ENCODE peak calls at places on chromosome X, in seven cellular contexts. Y, L, X, G, H, I and Z are unnamed samples.

GRCh38 chrX:13085533-13085932 is 41.1 kb upstream of the FAM9C start:
- DNase-seq in X (no peak), Y (no peak), G (peak), H (no peak), L (no peak), I (no peak), Z (no peak)

GRCh38 chrX:19728915-19729314 is 158.5 kb downstream of the SH3KBP1 start:
- DNase-seq in Y (no peak), L (no peak), H (no peak), X (no peak), I (no peak), G (no peak), Z (no peak)

GRCh38 chrX:134249231-134249630 is 12.2 kb downstream of the CCDC160 start:
- DNase-seq in H (no peak), X (no peak), I (no peak), G (no peak), L (no peak), Y (no peak), Z (no peak)

GRCh38 chrX:108199691-108200090 is 108.1 kb downstream of the ATG4A start:
- DNase-seq in X (peak), H (no peak), G (no peak), Y (no peak), I (peak), L (peak), Z (peak)

GRCh38 chrX:119784747-119785446 is 6.5 kb downstream of the RPL39 start:
- DNase-seq in G (peak), Y (peak), I (no peak), L (peak), H (no peak), X (no peak), Z (no peak)

GRCh38 chrX:102746134-102746584 is 25.6 kb downstream of the GPRASP3 start:
- DNase-seq in G (no peak), H (peak), Y (no peak), I (peak), L (no peak), X (no peak), Z (no peak)

GRCh38 chrX:130120746-130121504 is 10.6 kb upstream of the ELF4 start:
- DNase-seq in H (peak), G (peak), Y (peak), L (peak), I (peak), X (no peak), Z (peak)

GRCh38 chrX:112834016-112834855 is 6.4 kb downstream of the AMOT start:
- DNase-seq in G (no peak), H (no peak), X (no peak), I (no peak), Y (no peak), L (no peak), Z (no peak)

GRCh38 chrX:63764946-63765345 is 20.1 kb downstream of the ARHGEF9 start:
- DNase-seq in X (no peak), I (no peak), H (no peak), G (no peak), Y (no peak), L (no peak), Z (no peak)

GRCh38 chrX:85114776-85115175 is 111.1 kb downstream of the APOOL start:
- DNase-seq in I (no peak), H (no peak), L (no peak), G (no peak), X (no peak), Y (no peak), Z (no peak)

GRCh38 chrX:129717902-129718301 is 20.9 kb upstream of the XPNPEP2 start:
- DNase-seq in L (no peak), I (no peak), X (no peak), H (no peak), Y (no peak), G (no peak), Z (no peak)

GRCh38 chrX:7448123-7448522 is 300.2 kb upstream of the PUDP start:
- DNase-seq in H (no peak), X (no peak), Y (no peak), I (no peak), L (no peak), G (no peak), Z (no peak)

GRCh38 chrX:135454816-135455215 is 33.1 kb downstream of the SMIM10L2A start:
- DNase-seq in H (no peak), G (no peak), L (no peak), Y (no peak), X (no peak), I (no peak), Z (no peak)